ENCODE peak calls at places on chromosomes 16 and 17, in five cellular contexts. One of them, this sample, is unnamed.

GRCh38 chr16:68760671-68761275 is 23.7 kb downstream of the CDH1 start:
- DNase-seq in retinal pigment epithelial cell: no peak
- DNase-seq in neural crest cell: no peak
- DNase-seq in stimulated activated CD8-positive, alpha-beta memory T cell treated with anti-CD3 and anti-CD28 coated beads, Interleukin-15, amount 100 ng/mL, for 48 hours: peak
- DNase-seq in BE2C: no peak
- DNase-seq in this sample: no peak

GRCh38 chr17:62765351-62765750 is 42.8 kb downstream of the MARCHF10 start:
- DNase-seq in retinal pigment epithelial cell: no peak
- DNase-seq in stimulated activated CD8-positive, alpha-beta memory T cell treated with anti-CD3 and anti-CD28 coated beads, Interleukin-15, amount 100 ng/mL, for 48 hours: no peak
- DNase-seq in neural crest cell: no peak
- DNase-seq in BE2C: no peak
- DNase-seq in this sample: no peak

GRCh38 chr16:29854520-29855100 is 8.4 kb downstream of the CDIPT start:
- DNase-seq in BE2C: no peak
- DNase-seq in neural crest cell: no peak
- DNase-seq in stimulated activated CD8-positive, alpha-beta memory T cell treated with anti-CD3 and anti-CD28 coated beads, Interleukin-15, amount 100 ng/mL, for 48 hours: no peak
- DNase-seq in retinal pigment epithelial cell: no peak
- DNase-seq in this sample: no peak

GRCh38 chr16:28264656-28265055 is 27.7 kb upstream of the SBK1 start:
- DNase-seq in retinal pigment epithelial cell: no peak
- DNase-seq in BE2C: no peak
- DNase-seq in stimulated activated CD8-positive, alpha-beta memory T cell treated with anti-CD3 and anti-CD28 coated beads, Interleukin-15, amount 100 ng/mL, for 48 hours: no peak
- DNase-seq in neural crest cell: no peak
- DNase-seq in this sample: no peak

GRCh38 chr17:2202302-2202995 is 101.1 kb downstream of the SMG6 start:
- DNase-seq in BE2C: no peak
- DNase-seq in neural crest cell: no peak
- DNase-seq in stimulated activated CD8-positive, alpha-beta memory T cell treated with anti-CD3 and anti-CD28 coated beads, Interleukin-15, amount 100 ng/mL, for 48 hours: no peak
- DNase-seq in retinal pigment epithelial cell: no peak
- DNase-seq in this sample: no peak

GRCh38 chr16:11354733-11355574 is 9.7 kb downstream of the RMI2 start:
- DNase-seq in retinal pigment epithelial cell: no peak
- DNase-seq in neural crest cell: no peak
- DNase-seq in BE2C: no peak
- DNase-seq in stimulated activated CD8-positive, alpha-beta memory T cell treated with anti-CD3 and anti-CD28 coated beads, Interleukin-15, amount 100 ng/mL, for 48 hours: peak
- DNase-seq in this sample: no peak

GRCh38 chr16:87580855-87581261 is 21.4 kb upstream of the JPH3 start:
- DNase-seq in neural crest cell: no peak
- DNase-seq in BE2C: peak
- DNase-seq in retinal pigment epithelial cell: no peak
- DNase-seq in stimulated activated CD8-positive, alpha-beta memory T cell treated with anti-CD3 and anti-CD28 coated beads, Interleukin-15, amount 100 ng/mL, for 48 hours: no peak
- DNase-seq in this sample: no peak

GRCh38 chr16:72012607-72013006 is 4.1 kb downstream of the DHODH start:
- DNase-seq in retinal pigment epithelial cell: no peak
- DNase-seq in BE2C: no peak
- DNase-seq in neural crest cell: no peak
- DNase-seq in stimulated activated CD8-positive, alpha-beta memory T cell treated with anti-CD3 and anti-CD28 coated beads, Interleukin-15, amount 100 ng/mL, for 48 hours: no peak
- DNase-seq in this sample: no peak

GRCh38 chr16:85420501-85421337 is 192.4 kb upstream of the GSE1 start:
- DNase-seq in neural crest cell: peak
- DNase-seq in stimulated activated CD8-positive, alpha-beta memory T cell treated with anti-CD3 and anti-CD28 coated beads, Interleukin-15, amount 100 ng/mL, for 48 hours: peak
- DNase-seq in BE2C: peak
- DNase-seq in retinal pigment epithelial cell: no peak
- DNase-seq in this sample: no peak

GRCh38 chr17:79070266-79070880 is 4.3 kb upstream of the ENGASE start:
- DNase-seq in BE2C: no peak
- DNase-seq in neural crest cell: no peak
- DNase-seq in retinal pigment epithelial cell: no peak
- DNase-seq in stimulated activated CD8-positive, alpha-beta memory T cell treated with anti-CD3 and anti-CD28 coated beads, Interleukin-15, amount 100 ng/mL, for 48 hours: no peak
- DNase-seq in this sample: no peak

GRCh38 chr17:746783-747629 is 5.1 kb downstream of the GEMIN4 start:
- DNase-seq in stimulated activated CD8-positive, alpha-beta memory T cell treated with anti-CD3 and anti-CD28 coated beads, Interleukin-15, amount 100 ng/mL, for 48 hours: no peak
- DNase-seq in BE2C: no peak
- DNase-seq in neural crest cell: no peak
- DNase-seq in retinal pigment epithelial cell: no peak
- DNase-seq in this sample: no peak

GRCh38 chr17:57603978-57604377 is 141.1 kb downstream of the CCDC182 start:
- DNase-seq in stimulated activated CD8-positive, alpha-beta memory T cell treated with anti-CD3 and anti-CD28 coated beads, Interleukin-15, amount 100 ng/mL, for 48 hours: peak
- DNase-seq in neural crest cell: no peak
- DNase-seq in retinal pigment epithelial cell: no peak
- DNase-seq in BE2C: no peak
- DNase-seq in this sample: no peak

GRCh38 chr17:48590603-48591161 is 641 bp upstream of the HOXB3 start:
- DNase-seq in stimulated activated CD8-positive, alpha-beta memory T cell treated with anti-CD3 and anti-CD28 coated beads, Interleukin-15, amount 100 ng/mL, for 48 hours: no peak
- DNase-seq in retinal pigment epithelial cell: no peak
- DNase-seq in neural crest cell: no peak
- DNase-seq in BE2C: no peak
- DNase-seq in this sample: no peak

GRCh38 chr16:2333772-2334379 is 6.7 kb downstream of the ABCA3 start:
- DNase-seq in stimulated activated CD8-positive, alpha-beta memory T cell treated with anti-CD3 and anti-CD28 coated beads, Interleukin-15, amount 100 ng/mL, for 48 hours: no peak
- DNase-seq in BE2C: peak
- DNase-seq in retinal pigment epithelial cell: no peak
- DNase-seq in neural crest cell: no peak
- DNase-seq in this sample: no peak

GRCh38 chr17:57467801-57468200 is 211.5 kb downstream of the MSI2 start:
- DNase-seq in stimulated activated CD8-positive, alpha-beta memory T cell treated with anti-CD3 and anti-CD28 coated beads, Interleukin-15, amount 100 ng/mL, for 48 hours: no peak
- DNase-seq in neural crest cell: no peak
- DNase-seq in BE2C: no peak
- DNase-seq in retinal pigment epithelial cell: no peak
- DNase-seq in this sample: no peak

GRCh38 chr17:52383493-52384100 is 225.1 kb upstream of the CA10 start:
- DNase-seq in retinal pigment epithelial cell: no peak
- DNase-seq in stimulated activated CD8-positive, alpha-beta memory T cell treated with anti-CD3 and anti-CD28 coated beads, Interleukin-15, amount 100 ng/mL, for 48 hours: no peak
- DNase-seq in BE2C: peak
- DNase-seq in neural crest cell: peak
- DNase-seq in this sample: peak

This sample was measured in epithelial cell of proximal tubule.